ENCODE peak calls at places on chromosomes 2 and 18, in seven cellular contexts. Z, Q, N, K, F, O and S are unnamed samples.

GRCh38 chr2:241291977-241292376 is 23.5 kb downstream of the HDLBP start:
- DNase-seq in Z (no peak), Q (no peak), N (no peak), K (no peak), F (no peak), O (no peak), S (no peak)

GRCh38 chr2:15262792-15263191 is 298.3 kb downstream of the NBAS start:
- DNase-seq in Z (no peak), Q (no peak), N (no peak), K (no peak), F (no peak), O (no peak), S (no peak)

GRCh38 chr2:190382851-190383250 is 25.3 kb upstream of the MFSD6 start:
- DNase-seq in Z (peak; percentile 84), Q (peak; percentile 80), N (no peak), K (peak; percentile 82), F (no peak), O (peak; percentile 43), S (peak; percentile 73)

GRCh38 chr2:136920652-136921333 is 155.4 kb downstream of the THSD7B start:
- DNase-seq in Z (no peak), Q (no peak), N (no peak), K (no peak), F (no peak), O (no peak), S (no peak)

GRCh38 chr2:200188851-200189250 is 117.6 kb upstream of the SPATS2L start:
- DNase-seq in Z (no peak), Q (no peak), N (no peak), K (no peak), F (no peak), O (no peak), S (no peak)

GRCh38 chr2:42844366-42844765 is 52.0 kb upstream of the HAAO start:
- DNase-seq in Z (no peak), Q (no peak), N (no peak), K (no peak), F (no peak), O (no peak), S (no peak)

GRCh38 chr2:202032841-202033316 is 776 bp upstream of the FZD7 start:
- DNase-seq in Z (peak; percentile 54), Q (peak; percentile 40), N (no peak), K (peak; percentile 52), F (peak; percentile 63), O (peak; percentile 78), S (peak; percentile 59)

GRCh38 chr2:221372156-221372870 is 199.8 kb downstream of the EPHA4 start:
- DNase-seq in Z (no peak), Q (no peak), N (no peak), K (no peak), F (no peak), O (peak; percentile 34), S (no peak)

DNA sequence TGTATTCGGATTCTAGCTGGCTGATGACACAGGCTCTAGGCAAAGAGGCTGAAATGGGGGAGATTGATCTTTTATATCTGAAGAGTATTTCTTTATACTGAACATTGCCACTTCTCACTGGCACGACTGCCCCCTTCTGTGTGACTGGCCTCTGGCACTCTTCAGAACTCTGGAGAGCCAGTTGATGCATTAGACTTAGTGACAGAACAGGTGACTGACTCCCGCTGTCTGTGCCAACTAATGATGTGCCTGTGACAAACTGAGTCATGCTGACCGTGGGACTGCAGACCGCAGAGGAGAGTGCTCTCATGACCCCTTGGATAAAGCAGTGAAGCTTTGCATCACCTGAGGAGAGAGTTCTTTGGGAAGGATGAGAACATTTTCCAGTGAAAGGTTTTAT is 14.4 kb downstream of the MGAT5 start:
- DNase-seq in Z (no peak), Q (no peak), N (no peak), K (no peak), F (no peak), O (no peak), S (no peak)
- TF ChIP-seq CTCF in Z (no peak), Q (no peak), N (no peak), K (no peak), F (no peak), O (no peak), S (no peak)

DNA sequence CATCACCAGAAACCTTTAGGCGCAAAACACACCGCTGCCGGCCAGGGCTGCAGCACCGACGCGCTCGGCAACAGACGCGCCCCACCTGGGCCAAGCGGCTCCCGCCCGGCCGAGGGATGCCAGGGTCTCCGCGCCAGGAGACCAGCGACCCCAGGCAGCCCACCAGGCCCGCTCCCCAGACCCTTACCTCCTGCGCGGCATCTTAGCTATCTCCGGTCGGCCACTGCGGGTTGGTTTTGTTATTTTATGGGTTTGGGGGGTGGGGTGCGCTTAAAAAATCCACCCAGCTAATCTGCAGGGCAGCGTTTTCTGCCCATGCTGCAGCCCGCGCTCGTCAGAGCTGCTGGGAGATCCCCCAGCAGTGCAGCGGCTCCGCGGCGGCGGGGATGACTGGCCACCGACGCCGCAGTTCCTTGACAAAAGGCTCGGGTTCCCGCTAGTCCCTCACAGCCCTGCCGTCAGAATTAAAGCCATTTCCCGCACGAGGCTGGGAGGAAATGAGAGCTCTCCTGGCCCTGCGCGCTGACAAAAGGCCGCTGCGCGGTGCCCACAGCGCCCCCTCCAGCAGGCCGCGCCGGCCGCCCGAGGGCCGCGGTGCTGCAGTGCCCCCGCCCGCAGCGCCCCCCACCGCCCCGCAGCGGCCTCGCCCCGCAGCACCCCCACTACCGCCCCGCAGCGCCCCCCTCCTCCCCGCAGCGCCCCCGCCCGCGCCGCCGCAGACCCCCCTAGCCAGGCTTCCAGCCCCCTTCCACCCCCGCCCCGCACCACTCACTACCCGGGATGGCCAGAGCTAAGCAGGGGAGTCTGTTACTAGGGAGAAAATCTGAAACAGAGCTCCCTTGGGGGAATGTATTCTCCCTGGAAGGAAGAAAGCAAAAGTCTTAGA is at the start of gene ADD2:
- DNase-seq in Z (peak; percentile 24), Q (peak; percentile 81), N (no peak), K (no peak), F (peak; percentile 30), O (peak; percentile 68), S (peak; percentile 48)
- TF ChIP-seq CTCF in Z (peak; percentile 16), Q (peak; percentile 97), N (peak; percentile 56), K (no peak), F (peak; percentile 58), O (peak; percentile 48), S (peak; percentile 39)

GRCh38 chr18:58785870-58786269 is 78.8 kb upstream of the ZNF532 start:
- DNase-seq in Z (no peak), Q (peak; percentile 44), N (no peak), K (no peak), F (no peak), O (no peak), S (no peak)

GRCh38 chr18:58788971-58789797 is 75.5 kb upstream of the ZNF532 start:
- DNase-seq in Z (no peak), Q (peak; percentile 97), N (no peak), K (peak; percentile 73), F (no peak), O (no peak), S (no peak)

GRCh38 chr18:58788470-58788869 is 76.2 kb upstream of the ZNF532 start:
- DNase-seq in Z (no peak), Q (no peak), N (no peak), K (no peak), F (no peak), O (no peak), S (no peak)

GRCh38 chr18:58789856-58790255 is 74.8 kb upstream of the ZNF532 start:
- DNase-seq in Z (no peak), Q (peak; percentile 88), N (no peak), K (peak; percentile 45), F (no peak), O (no peak), S (no peak)

GRCh38 chr18:58787750-58788149 is 76.9 kb upstream of the ZNF532 start:
- DNase-seq in Z (no peak), Q (peak; percentile 37), N (no peak), K (no peak), F (no peak), O (no peak), S (no peak)
- TF ChIP-seq CTCF in Z (no peak), Q (no peak), N (no peak), K (no peak), F (no peak), O (no peak), S (no peak)

GRCh38 chr2:102481931-102482330 is 8.9 kb downstream of the SLC9A4 start:
- DNase-seq in Z (no peak), Q (no peak), N (no peak), K (no peak), F (no peak), O (no peak), S (no peak)
- TF ChIP-seq CTCF in Z (no peak), Q (no peak), N (no peak), K (no peak), F (no peak), O (no peak), S (no peak)

GRCh38 chr2:166417669-166418068 is 41.9 kb upstream of the SCN9A start:
- DNase-seq in Z (peak; percentile 8), Q (peak; percentile 58), N (no peak), K (peak; percentile 74), F (no peak), O (peak; percentile 78), S (peak; percentile 3)
- TF ChIP-seq CTCF in Z (no peak), Q (no peak), N (peak; percentile 39), K (peak; percentile 31), F (no peak), O (peak; percentile 57), S (no peak)

DNA sequence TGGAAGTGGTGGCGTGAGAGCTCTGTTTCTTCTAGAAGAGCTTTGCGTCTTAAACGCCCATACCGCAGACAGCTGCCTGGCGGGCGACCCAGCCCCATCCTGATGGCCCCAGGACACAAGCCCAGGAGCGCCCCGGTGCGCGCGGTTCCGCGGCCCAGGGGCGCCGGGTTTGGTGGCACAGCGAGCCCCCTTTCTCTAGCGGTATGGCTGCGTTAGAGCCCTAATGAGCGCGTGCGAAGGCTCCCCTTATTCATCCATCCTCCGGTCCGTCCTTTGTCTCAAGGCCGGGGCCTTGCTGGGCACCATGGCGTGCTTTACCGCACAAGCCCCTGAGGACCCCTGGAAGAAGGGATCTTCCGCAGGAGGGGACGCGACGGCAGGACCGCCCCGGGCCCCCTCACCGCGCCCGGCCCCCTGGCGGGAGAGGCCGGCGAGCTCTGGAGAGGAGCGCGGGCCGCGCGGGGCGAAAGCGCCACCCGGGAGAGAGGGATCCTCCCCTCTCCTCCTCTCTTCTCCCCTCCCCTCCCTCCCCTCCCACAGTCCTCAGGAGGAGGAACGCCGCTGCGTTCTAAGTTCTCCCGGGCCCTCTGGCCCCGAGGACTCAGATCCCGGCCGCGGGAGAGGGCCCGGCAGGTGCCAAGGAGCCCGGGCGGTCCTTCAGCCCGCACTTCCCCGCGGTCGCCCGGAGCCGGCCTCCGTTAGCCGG is 626 bp upstream of the SLC1A4 start:
- DNase-seq in Z (peak; percentile 94), Q (peak; percentile 89), N (peak; percentile 58), K (peak; percentile 85), F (peak; percentile 55), O (peak; percentile 92), S (peak; percentile 65)
- TF ChIP-seq CTCF in Z (peak; percentile 31), Q (peak; percentile 55), N (peak; percentile 46), K (peak; percentile 23), F (peak; percentile 59), O (peak; percentile 22), S (peak; percentile 27)